ENCODE peak calls at places on chromosomes 3 and 15, in nine cellular contexts. K is SK-N-SH treated with all-trans-retinoic acid at 6 μM for 48 hours; M is T-helper 17 cell; E is PC-3; J is activated T-cell treated with anti-CD3 and anti-CD28 coated beads, Interleukin-2, amount 50 U/mL, for 72 hours; R is Panc1; I is activated naive CD4-positive, alpha-beta T cell treated with anti-CD3 and anti-CD28 coated beads, Interleukin-2, amount 50 U/mL, for 72 hours; C is HCT116; T is thoracic aorta. V is an unnamed sample.

GRCh38 chr3:69364354-69364753 is 21.5 kb downstream of the FRMD4B start:
- ATAC-seq in K (peak; percentile 56), M (no peak), E (peak; percentile 24), J (no peak), R (no peak), I (no peak), C (no peak), T (no peak), V (peak; percentile 75)

GRCh38 chr3:14460342-14461005 is 58.1 kb downstream of the SLC6A6 start:
- ATAC-seq in K (peak; percentile 76), M (no peak), E (peak; percentile 89), J (no peak), R (peak; percentile 59), I (peak; percentile 8), C (no peak), T (peak; percentile 45), V (peak; percentile 41)

GRCh38 chr15:75091814-75092213 is 68.4 kb downstream of the PPCDC start:
- ATAC-seq in K (no peak), M (no peak), E (no peak), J (peak; percentile 97), R (no peak), I (peak; percentile 97), C (no peak), T (no peak), V (peak; percentile 82)

GRCh38 chr3:30600572-30600971 is 5.8 kb upstream of the TGFBR2 start:
- ATAC-seq in K (no peak), M (no peak), E (no peak), J (no peak), R (no peak), I (no peak), C (no peak), T (no peak), V (no peak)

GRCh38 chr15:64568765-64569164 is 108.4 kb downstream of the ZNF609 start:
- ATAC-seq in K (no peak), M (peak; percentile 75), E (peak; percentile 38), J (peak; percentile 58), R (no peak), I (peak; percentile 82), C (no peak), T (no peak), V (no peak)

GRCh38 chr15:91158415-91159394 is 58.6 kb downstream of the SV2B start:
- ATAC-seq in K (no peak), M (no peak), E (no peak), J (no peak), R (no peak), I (no peak), C (no peak), T (no peak), V (no peak)

GRCh38 chr3:125146601-125147490 is 65.7 kb downstream of the SLC12A8 start:
- ATAC-seq in K (no peak), M (peak; percentile 46), E (no peak), J (no peak), R (no peak), I (no peak), C (no peak), T (no peak), V (no peak)

GRCh38 chr3:80696280-80696679 is 928.5 kb upstream of the ROBO1 start:
- ATAC-seq in K (no peak), M (no peak), E (peak; percentile 91), J (no peak), R (no peak), I (no peak), C (no peak), T (no peak), V (peak; percentile 98)

GRCh38 chr3:10273697-10274305 is 18.9 kb downstream of the GHRL start:
- ATAC-seq in K (peak; percentile 53), M (no peak), E (peak; percentile 66), J (no peak), R (no peak), I (no peak), C (no peak), T (no peak), V (peak; percentile 60)